ENCODE peak calls at places on chromosomes 4 and X, in four cellular contexts. W, D, X and O are unnamed samples.

GRCh38 chr4:180106122-180106521 is 2137.1 kb upstream of the TENM3 start:
- DNase-seq in W (no peak), D (no peak), X (no peak), O (no peak)

GRCh38 chrX:1464282-1465131 is 11.8 kb upstream of the ASMTL start:
- DNase-seq in W (no peak), D (no peak), X (no peak), O (no peak)

GRCh38 chr4:148539387-148539786 is 97.2 kb upstream of the NR3C2 start:
- DNase-seq in W (peak; percentile 61), D (no peak), X (peak; percentile 56), O (no peak)

GRCh38 chrX:107723501-107723900 is 52.1 kb downstream of the TSC22D3 start:
- DNase-seq in W (no peak), D (no peak), X (no peak), O (no peak)

GRCh38 chr4:95360256-95360903 is 188.4 kb downstream of the UNC5C start:
- DNase-seq in W (no peak), D (no peak), X (no peak), O (no peak)

GRCh38 chr4:91630764-91631163 is 673.0 kb upstream of the GRID2 start:
- DNase-seq in W (no peak), D (no peak), X (no peak), O (no peak)

GRCh38 chr4:15455290-15455689 is 14.4 kb upstream of the CC2D2A start:
- DNase-seq in W (no peak), D (no peak), X (no peak), O (no peak)

GRCh38 chrX:105752334-105752733 is 70.0 kb upstream of the NRK start:
- DNase-seq in W (no peak), D (no peak), X (no peak), O (no peak)

GRCh38 chrX:41452565-41452964 is 5.4 kb downstream of the NYX start:
- DNase-seq in W (no peak), D (no peak), X (no peak), O (no peak)

GRCh38 chrX:119549327-119550016 is 15.7 kb downstream of the STEEP1 start:
- DNase-seq in W (no peak), D (no peak), X (no peak), O (no peak)

GRCh38 chr4:101347267-101347556 is at the start of gene PPP3CA:
- DNase-seq in W (no peak), D (no peak), X (no peak), O (no peak)

GRCh38 chr4:18020671-18021469 is 685 bp downstream of the LCORL start:
- DNase-seq in W (peak; percentile 84), D (peak; percentile 85), X (peak; percentile 70), O (peak; percentile 78)

GRCh38 chr4:76745264-76745663 is 152.7 kb downstream of the SOWAHB start:
- DNase-seq in W (no peak), D (no peak), X (no peak), O (no peak)

GRCh38 chr4:141636077-141636770 is at the start of gene IL15:
- DNase-seq in W (peak; percentile 90), D (peak; percentile 77), X (peak; percentile 93), O (peak; percentile 77)

GRCh38 chrX:12843061-12843667 is 23.7 kb upstream of the TLR7 start:
- DNase-seq in W (no peak), D (no peak), X (no peak), O (no peak)

GRCh38 chr4:110869862-110870577 is 247.1 kb upstream of the PITX2 start:
- DNase-seq in W (no peak), D (peak; percentile 13), X (no peak), O (no peak)

GRCh38 chrX:18983711-18984380 is at the start of gene PHKA2:
- DNase-seq in W (peak; percentile 83), D (no peak), X (peak; percentile 79), O (peak; percentile 58)

GRCh38 chr4:86387013-86387412 is 27.2 kb upstream of the MAPK10 start:
- DNase-seq in W (no peak), D (no peak), X (no peak), O (no peak)

GRCh38 chrX:128807367-128807766 is 715.9 kb downstream of the SMARCA1 start:
- DNase-seq in W (no peak), D (no peak), X (no peak), O (no peak)
- TF ChIP-seq CTCF in W (no peak), D (no peak), X (no peak), O (no peak)

GRCh38 chr4:146336413-146336807 is 122.1 kb downstream of the REELD1 start:
- DNase-seq in W (no peak), D (no peak), X (no peak), O (no peak)

GRCh38 chr4:146334862-146335449 is 120.6 kb downstream of the REELD1 start:
- DNase-seq in W (no peak), D (no peak), X (no peak), O (no peak)

GRCh38 chr4:146335763-146336412 is 121.5 kb downstream of the REELD1 start:
- DNase-seq in W (no peak), D (no peak), X (no peak), O (no peak)

GRCh38 chr4:146340798-146341197 is 126.5 kb downstream of the REELD1 start:
- DNase-seq in W (no peak), D (peak; percentile 56), X (no peak), O (no peak)

GRCh38 chr4:146338512-146338911 is 124.2 kb downstream of the REELD1 start:
- DNase-seq in W (no peak), D (no peak), X (no peak), O (no peak)
- TF ChIP-seq CTCF in W (peak; percentile 46), D (no peak), X (no peak), O (no peak)

DNA sequence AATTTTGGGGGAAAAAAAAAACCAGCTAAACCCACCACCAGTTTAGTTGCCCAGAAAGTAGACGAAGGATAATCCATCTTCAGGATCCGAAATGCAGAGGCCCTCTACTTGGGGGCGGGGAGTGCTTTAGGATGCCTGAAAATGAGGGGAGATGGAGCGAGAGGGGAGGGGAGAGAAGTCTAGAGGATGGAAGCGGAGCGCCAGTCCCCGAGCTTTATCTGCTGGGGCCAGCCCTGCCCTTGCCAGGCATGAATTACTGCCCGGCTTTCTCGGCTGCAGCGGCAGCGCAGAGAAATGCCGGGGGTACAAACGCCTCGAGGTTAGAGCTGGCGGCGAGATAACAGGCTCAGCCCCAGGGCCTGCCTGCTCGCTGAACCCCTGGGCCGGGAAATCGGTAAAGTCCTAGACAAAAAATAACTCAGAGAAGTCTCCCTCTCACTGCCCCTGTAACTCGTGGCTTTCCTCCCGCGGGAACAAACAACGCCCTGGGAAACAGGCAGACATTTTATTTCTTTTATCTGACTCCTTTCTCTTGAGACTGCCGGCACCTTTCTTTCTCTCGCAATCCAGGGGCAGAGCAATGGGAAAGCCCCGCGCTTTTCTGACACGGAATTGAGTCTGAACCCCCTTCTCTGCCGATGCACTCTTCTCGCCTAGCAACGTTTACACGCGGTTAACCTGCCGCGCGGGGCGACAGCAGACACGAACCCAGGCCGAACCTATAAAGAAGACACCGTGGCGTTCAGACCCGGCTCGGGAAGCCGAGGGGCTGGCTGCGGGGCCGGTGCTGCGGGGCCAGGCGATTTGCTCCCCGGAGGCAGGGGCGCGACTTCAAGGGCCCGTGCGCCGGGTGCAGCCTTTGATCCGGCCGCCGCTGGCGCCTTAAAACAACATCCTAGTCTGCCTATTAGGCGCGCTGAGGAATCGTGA is 3.1 kb upstream of the MSX1 start:
- DNase-seq in W (peak; percentile 84), D (peak; percentile 40), X (peak; percentile 19), O (peak; percentile 58)
- TF ChIP-seq CTCF in W (no peak), D (no peak), X (no peak), O (no peak)

GRCh38 chrX:154136627-154137161 is 7.3 kb upstream of the OPN1LW start:
- DNase-seq in W (peak; percentile 93), D (peak; percentile 35), X (peak; percentile 78), O (peak; percentile 81)
- TF ChIP-seq CTCF in W (peak; percentile 88), D (peak; percentile 60), X (peak; percentile 63), O (peak; percentile 42)

GRCh38 chr4:168188754-168189153 is 96.4 kb downstream of the ANXA10 start:
- DNase-seq in W (no peak), D (no peak), X (no peak), O (no peak)

GRCh38 chr4:168183717-168184571 is 91.6 kb downstream of the ANXA10 start:
- DNase-seq in W (no peak), D (peak; percentile 55), X (no peak), O (no peak)
- TF ChIP-seq CTCF in W (peak; percentile 80), D (peak; percentile 48), X (no peak), O (no peak)

DNA sequence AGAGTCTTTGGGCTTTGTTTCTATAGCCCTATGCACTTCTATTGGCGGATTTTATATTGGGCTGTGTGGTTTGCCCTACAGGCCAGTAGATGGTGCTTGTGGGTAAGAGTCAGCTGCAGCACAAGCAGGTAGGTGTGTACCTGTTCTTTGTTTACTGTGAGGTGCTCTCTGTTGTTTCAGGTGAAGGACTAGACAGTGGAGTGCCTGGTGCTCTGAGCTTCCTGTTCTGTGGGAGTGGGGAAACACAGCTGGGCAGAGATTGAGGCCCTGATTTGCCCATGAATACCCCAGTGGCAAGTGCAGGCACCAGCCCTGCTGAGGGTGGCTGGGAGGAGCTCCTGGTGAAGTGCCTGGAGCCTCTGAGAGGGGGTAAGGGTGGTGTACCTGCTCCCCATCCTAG is 26.3 kb upstream of the UCP1 start:
- DNase-seq in W (peak; percentile 81), D (no peak), X (peak; percentile 32), O (peak; percentile 42)
- TF ChIP-seq CTCF in W (peak; percentile 86), D (peak; percentile 54), X (no peak), O (peak; percentile 49)

GRCh38 chr4:7392438-7393374 is 42.0 kb downstream of the PSAPL1 start:
- DNase-seq in W (peak; percentile 54), D (peak; percentile 21), X (no peak), O (no peak)
- TF ChIP-seq CTCF in W (no peak), D (peak; percentile 18), X (no peak), O (no peak)

GRCh38 chr4:114694770-114695169 is 96.2 kb downstream of the UGT8 start:
- DNase-seq in W (no peak), D (peak; percentile 48), X (no peak), O (no peak)
- TF ChIP-seq CTCF in W (peak; percentile 83), D (peak; percentile 43), X (peak; percentile 18), O (peak; percentile 48)